ENCODE peak calls at places on chromosome 1, in five cellular contexts. U, N, Z, F and T are unnamed samples.

GRCh38 chr1:99755664-99756063 is 10.8 kb downstream of the FRRS1 start:
- DNase-seq in F (no peak), U (no peak), N (no peak), Z (no peak), T (no peak)

GRCh38 chr1:181743878-181744312 is 260.6 kb downstream of the CACNA1E start:
- DNase-seq in F (no peak), U (no peak), Z (no peak), N (no peak), T (no peak)

GRCh38 chr1:223738465-223739365 is 26.4 kb downstream of the CAPN2 start:
- DNase-seq in F (no peak), N (no peak), U (no peak), Z (no peak), T (no peak)

GRCh38 chr1:162248854-162249535 is 127.7 kb downstream of the SPATA46 start:
- DNase-seq in N (no peak), U (no peak), F (no peak), Z (no peak), T (no peak)

GRCh38 chr1:12615916-12616708 is 1.9 kb downstream of the DHRS3 start:
- DNase-seq in F (no peak), U (no peak), Z (no peak), N (no peak), T (no peak)

GRCh38 chr1:11188381-11188780 is 774 bp upstream of the ANGPTL7 start:
- DNase-seq in U (no peak), Z (no peak), F (no peak), N (no peak), T (no peak)

GRCh38 chr1:14479865-14480264 is 118.6 kb upstream of the KAZN start:
- DNase-seq in F (no peak), U (no peak), N (no peak), Z (no peak), T (no peak)

GRCh38 chr1:37449936-37450335 is 24.4 kb upstream of the ZC3H12A start:
- DNase-seq in Z (no peak), N (no peak), U (no peak), F (no peak), T (no peak)

GRCh38 chr1:179251675-179252074 is 22.2 kb upstream of the ABL2 start:
- DNase-seq in N (no peak), F (no peak), Z (no peak), U (no peak), T (no peak)

GRCh38 chr1:228770779-228771223 is 35.5 kb downstream of the RHOU start:
- DNase-seq in N (peak; percentile 34), F (no peak), U (no peak), Z (no peak), T (no peak)

GRCh38 chr1:19006000-19006399 is 49.5 kb upstream of the IFFO2 start:
- DNase-seq in F (no peak), Z (no peak), U (no peak), N (no peak), T (no peak)

GRCh38 chr1:241022366-241022765 is 334.6 kb downstream of the RGS7 start:
- DNase-seq in Z (no peak), F (no peak), N (no peak), U (no peak), T (no peak)

GRCh38 chr1:248863011-248863881 is 4.4 kb upstream of the ZNF692 start:
- DNase-seq in F (peak; percentile 78), Z (peak; percentile 48), U (peak; percentile 65), N (peak; percentile 72), T (peak; percentile 65)

GRCh38 chr1:25871704-25872494 is 3.6 kb downstream of the PAQR7 start:
- DNase-seq in U (no peak), F (no peak), N (no peak), Z (no peak), T (no peak)

GRCh38 chr1:15252547-15252835 is 5.5 kb downstream of the FHAD1 start:
- DNase-seq in F (no peak), Z (no peak), U (no peak), N (no peak), T (no peak)

GRCh38 chr1:174090476-174090875 is 68.3 kb upstream of the RC3H1 start:
- DNase-seq in N (peak; percentile 13), Z (no peak), F (no peak), U (no peak), T (no peak)

GRCh38 chr1:226995966-226996332 is 55.9 kb downstream of the COQ8A start:
- DNase-seq in N (no peak), F (no peak), Z (no peak), U (no peak), T (no peak)

GRCh38 chr1:231751624-231751897 is 125.0 kb downstream of the DISC1 start:
- DNase-seq in U (no peak), N (no peak), F (no peak), Z (no peak), T (no peak)